ENCODE peak calls at places on chromosomes 12 and 14, in ten cellular contexts. U is CD14-positive monocyte; Y is nucleus accumbens; I is SK-N-SH; R is activated CD8-positive, alpha-beta memory T cell treated with anti-CD3 and anti-CD28 coated beads for 48 hours; Q is iPS-NIHi11; H is A549; P is fibroblast of gingiva; T is Right ventricle myocardium superior; X is ovary. O is an unnamed sample.

GRCh38 chr12:132111641-132112304 is 32.3 kb downstream of the DDX51 start:
- DNase-seq in U (no peak), Y (no peak), I (no peak), R (no peak), Q (peak), H (no peak), P (no peak), T (no peak), X (no peak), O (no peak)

GRCh38 chr12:26554332-26554731 is 278.7 kb downstream of the ITPR2 start:
- DNase-seq in U (no peak), Y (no peak), I (no peak), R (no peak), Q (no peak), H (no peak), P (no peak), T (no peak), X (no peak), O (no peak)

GRCh38 chr12:26701604-26702215 is 131.3 kb downstream of the ITPR2 start:
- DNase-seq in U (no peak), Y (no peak), I (peak), R (no peak), Q (peak), H (peak), P (peak), T (no peak), X (no peak), O (no peak)

GRCh38 chr12:12723681-12724420 is 6.7 kb downstream of the CDKN1B start:
- DNase-seq in U (no peak), Y (peak), I (peak), R (no peak), Q (peak), H (peak), P (no peak), T (peak), X (peak), O (peak)

GRCh38 chr12:29519585-29520182 is 22.2 kb upstream of the OVCH1 start:
- DNase-seq in U (no peak), Y (no peak), I (peak), R (no peak), Q (peak), H (peak), P (peak), T (no peak), X (no peak), O (peak)

GRCh38 chr14:73261520-73262426 is 24.5 kb downstream of the PAPLN start:
- DNase-seq in U (peak), Y (no peak), I (peak), R (no peak), Q (no peak), H (no peak), P (no peak), T (no peak), X (no peak), O (no peak)

GRCh38 chr14:65117795-65118746 is 15.8 kb upstream of the MAX start:
- DNase-seq in U (no peak), Y (no peak), I (no peak), R (no peak), Q (no peak), H (no peak), P (no peak), T (no peak), X (peak), O (no peak)

GRCh38 chr14:68471029-68471963 is 321.6 kb downstream of the ZFP36L1 start:
- DNase-seq in U (no peak), Y (no peak), I (no peak), R (no peak), Q (peak), H (no peak), P (no peak), T (no peak), X (no peak), O (no peak)

GRCh38 chr14:22849212-22849819 is 12.9 kb downstream of the MMP14 start:
- DNase-seq in U (no peak), Y (no peak), I (peak), R (no peak), Q (no peak), H (no peak), P (peak), T (peak), X (peak), O (peak)

GRCh38 chr14:81784084-81784483 is 250.4 kb upstream of the SEL1L start:
- DNase-seq in U (no peak), Y (no peak), I (no peak), R (no peak), Q (no peak), H (no peak), P (no peak), T (no peak), X (no peak), O (no peak)

GRCh38 chr12:113172185-113172584 is 13.1 kb downstream of the DDX54 start:
- DNase-seq in U (no peak), Y (no peak), I (no peak), R (no peak), Q (no peak), H (no peak), P (no peak), T (no peak), X (no peak), O (no peak)

GRCh38 chr12:1815814-1816729 is 4.3 kb upstream of the LRTM2 start:
- DNase-seq in U (no peak), Y (no peak), I (peak), R (no peak), Q (no peak), H (no peak), P (no peak), T (no peak), X (no peak), O (no peak)

GRCh38 chr14:22854963-22855724 is 16.4 kb upstream of the LRP10 start:
- DNase-seq in U (no peak), Y (no peak), I (no peak), R (no peak), Q (no peak), H (no peak), P (no peak), T (no peak), X (no peak), O (peak)

GRCh38 chr14:67636361-67636919 is 16.7 kb downstream of the ARG2 start:
- DNase-seq in U (no peak), Y (no peak), I (no peak), R (no peak), Q (no peak), H (no peak), P (no peak), T (no peak), X (no peak), O (no peak)

GRCh38 chr12:6288235-6288634 is 22.2 kb upstream of the PLEKHG6 start:
- DNase-seq in U (no peak), Y (no peak), I (no peak), R (no peak), Q (no peak), H (no peak), P (peak), T (no peak), X (no peak), O (no peak)

GRCh38 chr12:28799337-28799736 is 349.7 kb upstream of the FAR2 start:
- DNase-seq in U (no peak), Y (no peak), I (no peak), R (no peak), Q (no peak), H (no peak), P (no peak), T (no peak), X (no peak), O (no peak)

GRCh38 chr12:65278576-65279386 is at the start of gene MSRB3:
- DNase-seq in U (peak), Y (peak), I (peak), R (no peak), Q (peak), H (peak), P (peak), T (peak), X (peak), O (peak)

GRCh38 chr12:100826323-100826722 is 31.7 kb downstream of the ANO4 start:
- DNase-seq in U (no peak), Y (peak), I (no peak), R (no peak), Q (peak), H (peak), P (peak), T (no peak), X (peak), O (no peak)

GRCh38 chr12:86148612-86149011 is 107.6 kb downstream of the MGAT4C start:
- DNase-seq in U (no peak), Y (no peak), I (no peak), R (no peak), Q (no peak), H (no peak), P (no peak), T (no peak), X (no peak), O (no peak)

GRCh38 chr12:127655691-127656090 is 611.3 kb upstream of the TMEM132C start:
- DNase-seq in U (no peak), Y (no peak), I (no peak), R (no peak), Q (no peak), H (no peak), P (peak), T (no peak), X (no peak), O (no peak)

GRCh38 chr12:124633269-124633953 is 66.0 kb upstream of the NCOR2 start:
- DNase-seq in U (no peak), Y (no peak), I (no peak), R (no peak), Q (no peak), H (peak), P (peak), T (no peak), X (no peak), O (no peak)

GRCh38 chr12:72084061-72084460 is 145.4 kb downstream of the TPH2 start:
- DNase-seq in U (no peak), Y (no peak), I (no peak), R (no peak), Q (no peak), H (no peak), P (no peak), T (no peak), X (no peak), O (no peak)

GRCh38 chr14:69316449-69317391 is 56.8 kb downstream of the GALNT16 start:
- DNase-seq in U (no peak), Y (no peak), I (no peak), R (no peak), Q (peak), H (peak), P (peak), T (peak), X (peak), O (no peak)

GRCh38 chr12:46886541-46887041 is 60.8 kb upstream of the SLC38A4 start:
- DNase-seq in U (no peak), Y (no peak), I (no peak), R (no peak), Q (no peak), H (no peak), P (peak), T (no peak), X (no peak), O (no peak)

GRCh38 chr12:67274186-67274585 is 5.0 kb downstream of the CAND1 start:
- DNase-seq in U (no peak), Y (no peak), I (no peak), R (no peak), Q (no peak), H (no peak), P (no peak), T (no peak), X (no peak), O (no peak)

GRCh38 chr12:64694130-64695078 is 64.8 kb downstream of the GNS start:
- DNase-seq in U (no peak), Y (no peak), I (no peak), R (no peak), Q (no peak), H (no peak), P (no peak), T (no peak), X (no peak), O (no peak)

GRCh38 chr14:94203473-94204210 is 29.5 kb downstream of the PPP4R4 start:
- DNase-seq in U (no peak), Y (no peak), I (no peak), R (no peak), Q (no peak), H (no peak), P (no peak), T (no peak), X (no peak), O (no peak)

GRCh38 chr12:111063296-111064026 is 143.1 kb upstream of the MYL2 start:
- DNase-seq in U (no peak), Y (no peak), I (no peak), R (no peak), Q (no peak), H (peak), P (no peak), T (no peak), X (no peak), O (no peak)

GRCh38 chr12:46153267-46153872 is 115.5 kb downstream of the SLC38A1 start:
- DNase-seq in U (no peak), Y (no peak), I (peak), R (no peak), Q (peak), H (peak), P (peak), T (no peak), X (no peak), O (no peak)

GRCh38 chr14:95156765-95157194 is 549 bp downstream of the DICER1 start:
- DNase-seq in U (peak), Y (peak), I (no peak), R (peak), Q (peak), H (peak), P (peak), T (peak), X (peak), O (no peak)

GRCh38 chr12:99067171-99067785 is 422.2 kb downstream of the APAF1 start:
- DNase-seq in U (no peak), Y (no peak), I (no peak), R (no peak), Q (no peak), H (no peak), P (no peak), T (no peak), X (no peak), O (no peak)

GRCh38 chr12:95173392-95174251 is 43.6 kb downstream of the FGD6 start:
- DNase-seq in U (no peak), Y (no peak), I (peak), R (no peak), Q (no peak), H (peak), P (peak), T (peak), X (peak), O (no peak)

GRCh38 chr12:122888232-122888752 is 7.6 kb downstream of the VPS37B start:
- DNase-seq in U (peak), Y (no peak), I (no peak), R (no peak), Q (peak), H (peak), P (peak), T (peak), X (no peak), O (no peak)

GRCh38 chr12:28144059-28144458 is 46.2 kb upstream of the CCDC91 start:
- DNase-seq in U (no peak), Y (no peak), I (no peak), R (no peak), Q (no peak), H (no peak), P (no peak), T (no peak), X (no peak), O (no peak)

O was measured in D341Med.